ENCODE peak calls at places on chromosomes 6 and 20, in five cellular contexts. M is breast epithelium; Y is CD8-positive, alpha-beta T cell; E is gastrocnemius medialis; S is right lobe of liver. U is an unnamed sample.

GRCh38 chr6:33843086-33843695 is 39.4 kb upstream of the MLN start:
- DNase-seq in M (no peak), E (no peak), Y (no peak), S (no peak), U (peak; percentile 62)

GRCh38 chr6:148501178-148501590 is 158.5 kb downstream of the SASH1 start:
- DNase-seq in Y (no peak), S (no peak), M (no peak), E (peak; percentile 50), U (peak; percentile 71)

GRCh38 chr6:46025573-46025972 is 9.9 kb upstream of the CLIC5 start:
- DNase-seq in S (no peak), M (no peak), E (no peak), Y (no peak), U (no peak)

GRCh38 chr6:5103250-5103649 is 18.1 kb downstream of the PPP1R3G start:
- DNase-seq in Y (no peak), S (no peak), M (no peak), E (no peak), U (peak; percentile 89)

GRCh38 chr6:2760882-2761842 is 4.0 kb upstream of the WRNIP1 start:
- DNase-seq in M (no peak), S (no peak), E (no peak), Y (no peak), U (peak; percentile 88)

GRCh38 chr6:18327621-18328548 is 59.3 kb upstream of the RNF144B start:
- DNase-seq in M (no peak), S (no peak), Y (no peak), E (no peak), U (peak; percentile 41)

GRCh38 chr6:56642366-56643261 is at the start of gene DST:
- DNase-seq in Y (no peak), S (no peak), M (no peak), E (no peak), U (peak; percentile 23)

GRCh38 chr20:33999025-33999629 is 5.4 kb downstream of the RALY start:
- DNase-seq in S (no peak), M (no peak), E (no peak), Y (no peak), U (no peak)

GRCh38 chr20:49603209-49603627 is 35.3 kb upstream of the PTGIS start:
- DNase-seq in M (no peak), S (no peak), E (no peak), Y (no peak), U (no peak)

GRCh38 chr6:5190467-5190866 is 70.3 kb downstream of the LYRM4 start:
- DNase-seq in E (no peak), S (no peak), M (no peak), Y (no peak), U (peak; percentile 88)

GRCh38 chr6:89986650-89987074 is 92.4 kb downstream of the GJA10 start:
- DNase-seq in Y (no peak), S (no peak), E (no peak), M (no peak), U (no peak)

GRCh38 chr6:142482973-142483372 is 181.2 kb downstream of the ADGRG6 start:
- DNase-seq in Y (no peak), S (no peak), M (no peak), E (no peak), U (no peak)

GRCh38 chr6:92008757-92009502 is 1410.4 kb downstream of the EPHA7 start:
- DNase-seq in M (no peak), E (no peak), S (no peak), Y (no peak), U (no peak)

GRCh38 chr20:64189530-64189966 is 25.3 kb downstream of the MYT1 start:
- DNase-seq in S (no peak), E (no peak), Y (no peak), M (no peak), U (no peak)

GRCh38 chr20:34557936-34558319 is 590 bp upstream of the MAP1LC3A start:
- DNase-seq in E (no peak), S (no peak), Y (no peak), M (no peak), U (peak; percentile 62)

GRCh38 chr6:14476793-14477531 is 359.4 kb downstream of the CD83 start:
- DNase-seq in Y (no peak), S (no peak), M (no peak), E (no peak), U (peak; percentile 86)

GRCh38 chr20:5482791-5483190 is 166.0 kb upstream of the PROKR2 start:
- DNase-seq in M (no peak), S (no peak), E (no peak), Y (no peak), U (no peak)

GRCh38 chr20:16020971-16021370 is 552.3 kb downstream of the KIF16B start:
- DNase-seq in E (no peak), M (no peak), Y (no peak), S (no peak), U (no peak)

GRCh38 chr6:45054610-45055009 is 273.5 kb upstream of the RUNX2 start:
- DNase-seq in S (no peak), Y (no peak), M (no peak), E (no peak), U (peak; percentile 68)

GRCh38 chr6:144012534-144012933 is 4.5 kb upstream of the PLAGL1 start:
- DNase-seq in S (no peak), E (no peak), M (no peak), Y (no peak), U (peak; percentile 75)

DNA sequence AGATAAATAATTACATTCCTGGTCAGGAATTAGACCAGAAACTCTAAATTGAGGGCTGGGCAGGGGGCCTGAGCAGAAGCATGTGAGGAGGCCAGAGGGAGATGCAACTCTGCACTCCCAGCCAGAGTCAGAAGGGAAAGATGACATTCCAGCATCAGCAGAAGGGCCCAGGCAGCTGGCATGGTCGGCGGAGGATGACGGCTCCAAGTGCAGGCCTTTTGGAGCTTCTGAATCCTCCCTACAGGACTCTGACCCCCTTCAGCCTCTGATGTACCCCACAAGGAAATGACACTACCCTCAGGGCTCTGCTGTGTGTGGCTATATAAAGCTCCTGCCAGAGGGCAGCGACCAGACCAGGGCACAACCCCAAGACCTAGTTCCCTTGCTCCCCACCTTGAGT is 1.9 kb downstream of the LRFN2 start:
- DNase-seq in M (no peak), Y (no peak), E (no peak), S (no peak), U (no peak)
- H3K27me3 ChIP-seq in M (peaks cover 33% of the 10 kb centered on the region), Y (no peaks in the 10 kb centered on the region), E (peaks cover 4% of the 10 kb centered on the region), S (no peaks in the 10 kb centered on the region), U (peaks cover 26% of the 10 kb centered on the region)

GRCh38 chr6:99589290-99589672 is 17.4 kb upstream of the PRDM13 start:
- DNase-seq in S (no peak), Y (no peak), E (no peak), M (no peak), U (no peak)
- H3K27me3 ChIP-seq in S (no peaks in the 10 kb centered on the region), Y (peaks cover 35% of the 10 kb centered on the region), E (peaks cover 72% of the 10 kb centered on the region), M (peaks cover 58% of the 10 kb centered on the region), U (peaks cover 58% of the 10 kb centered on the region)

DNA sequence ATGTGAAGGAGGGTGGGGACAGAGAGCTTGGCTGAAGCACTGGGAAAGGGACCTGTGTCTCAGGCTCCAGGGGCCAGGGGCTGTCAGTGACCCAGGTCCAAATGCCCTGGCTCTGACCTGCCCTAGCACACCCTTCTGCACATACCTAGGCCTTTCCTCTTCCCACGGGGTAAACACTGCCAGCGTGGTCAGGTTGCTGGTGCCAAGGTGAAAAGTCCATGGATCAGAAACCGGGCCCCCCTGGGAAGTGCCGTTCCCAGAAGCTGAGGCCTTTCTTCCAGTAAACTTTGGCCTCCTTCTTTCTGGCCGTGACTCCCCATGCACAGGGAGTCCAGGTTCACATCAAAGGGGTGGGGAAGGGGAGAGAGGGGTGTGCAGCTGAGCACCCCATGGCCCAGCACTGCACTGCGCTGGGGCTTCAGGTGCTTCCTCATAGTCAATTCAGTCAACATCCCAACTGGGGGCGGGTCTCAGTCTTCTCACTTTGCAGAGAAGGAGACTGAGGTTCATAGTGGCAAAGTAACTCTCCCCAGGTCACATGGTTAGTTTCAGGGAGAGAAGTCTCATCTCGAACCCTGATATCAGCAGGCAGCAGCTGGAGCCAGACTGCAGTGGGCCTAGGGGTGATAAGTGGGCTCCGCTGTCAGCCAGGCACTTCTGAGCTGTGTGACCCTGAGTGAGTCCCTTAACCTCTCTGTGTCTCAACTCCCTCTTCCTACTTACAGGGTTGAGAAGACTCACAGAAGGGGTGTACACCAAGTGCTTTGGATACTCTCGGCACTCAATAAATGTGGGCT is 17.0 kb downstream of the PCK1 start:
- DNase-seq in E (no peak), S (peak; percentile 75), Y (no peak), M (no peak), U (peak; percentile 9)
- H3K27me3 ChIP-seq in E (peaks cover 18% of the 10 kb centered on the region), S (no peaks in the 10 kb centered on the region), Y (no peaks in the 10 kb centered on the region), M (peaks cover 41% of the 10 kb centered on the region), U (peaks cover 44% of the 10 kb centered on the region)

GRCh38 chr6:93801101-93801847 is 381.9 kb upstream of the EPHA7 start:
- DNase-seq in E (no peak), Y (no peak), S (no peak), M (no peak), U (no peak)
- H3K27me3 ChIP-seq in E (no peaks in the 10 kb centered on the region), Y (no peaks in the 10 kb centered on the region), S (no peaks in the 10 kb centered on the region), M (no peaks in the 10 kb centered on the region), U (no peaks in the 10 kb centered on the region)

DNA sequence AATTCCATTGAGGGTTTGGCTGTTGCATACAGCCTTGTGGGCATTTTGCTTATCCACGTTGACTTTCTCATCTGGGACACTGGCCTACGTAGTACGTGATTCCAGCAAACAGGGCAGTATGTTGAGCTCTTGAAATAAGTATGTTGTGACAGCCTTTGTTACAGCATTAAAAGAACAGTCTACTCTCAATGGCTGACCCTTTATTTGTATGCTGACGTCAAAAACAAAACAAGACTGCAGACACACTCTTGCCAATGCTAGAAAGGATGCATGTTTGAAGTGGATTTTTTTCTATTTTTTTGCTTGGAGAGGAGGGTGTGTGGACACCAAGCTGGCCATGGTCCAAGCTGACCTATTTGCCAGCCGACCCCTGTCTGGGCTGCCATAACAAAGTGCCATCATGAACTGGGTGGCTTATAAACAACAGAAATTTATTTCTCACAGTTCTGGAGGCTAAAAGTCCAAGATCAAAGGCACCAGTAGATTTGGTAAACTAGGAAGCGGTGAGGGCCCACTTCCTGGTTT is 10.8 kb upstream of the SNHG17 start:
- DNase-seq in M (no peak), S (no peak), Y (no peak), E (no peak), U (peak; percentile 50)
- H3K27me3 ChIP-seq in M (no peaks in the 10 kb centered on the region), S (no peaks in the 10 kb centered on the region), Y (no peaks in the 10 kb centered on the region), E (no peaks in the 10 kb centered on the region), U (no peaks in the 10 kb centered on the region)

GRCh38 chr20:22836877-22837276 is 198.2 kb upstream of the SSTR4 start:
- DNase-seq in S (no peak), E (no peak), M (no peak), Y (no peak), U (no peak)
- H3K27me3 ChIP-seq in S (no peaks in the 10 kb centered on the region), E (no peaks in the 10 kb centered on the region), M (no peaks in the 10 kb centered on the region), Y (no peaks in the 10 kb centered on the region), U (no peaks in the 10 kb centered on the region)

DNA sequence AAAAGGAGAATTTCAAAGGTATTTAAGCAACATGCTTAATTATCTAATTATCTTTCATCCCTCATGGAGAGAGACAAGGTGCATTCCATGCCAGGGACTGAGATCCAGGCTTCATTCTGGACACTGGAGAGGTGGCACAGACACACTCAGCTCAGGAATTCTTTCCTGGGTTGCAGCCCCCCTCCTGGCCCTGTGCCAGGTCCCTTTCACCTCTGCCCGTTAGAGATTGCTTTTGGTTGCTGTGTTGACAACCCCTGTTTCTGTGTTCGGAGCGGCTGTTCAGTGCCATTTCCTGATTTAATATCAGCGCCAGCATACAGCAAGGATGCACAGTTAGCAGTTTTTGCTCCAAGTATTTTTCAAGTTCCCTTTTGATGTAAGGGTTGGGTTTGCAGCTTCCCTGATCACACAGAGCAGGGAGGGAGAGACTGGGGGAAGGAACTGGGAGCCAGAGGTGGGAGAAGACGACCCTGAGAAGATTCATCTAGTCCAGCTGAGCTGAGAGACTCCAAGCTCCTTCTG is 8.5 kb upstream of the MAFB start:
- DNase-seq in M (no peak), E (no peak), Y (no peak), S (no peak), U (no peak)
- H3K27me3 ChIP-seq in M (no peaks in the 10 kb centered on the region), E (peaks cover 3% of the 10 kb centered on the region), Y (no peaks in the 10 kb centered on the region), S (no peaks in the 10 kb centered on the region), U (peaks cover 10% of the 10 kb centered on the region)